ENCODE peak calls at places on chromosomes 3 and 15, in five cellular contexts. One of them, this sample, is unnamed. For H3K4me1, the result is how much of the 10 kb centered on the place peaks cover.

GRCh38 chr3:197430961-197431910 is 124.5 kb downstream of the BDH1 start:
- DNase-seq in tibial artery: no peak
- DNase-seq in hepatocyte: no peak
- DNase-seq in PC-3: no peak
- DNase-seq in left ventricle myocardium inferior: no peak
- DNase-seq in this sample: peak

GRCh38 chr15:44066211-44066827 is 128.8 kb downstream of the FRMD5 start:
- DNase-seq in tibial artery: no peak
- DNase-seq in PC-3: peak
- DNase-seq in left ventricle myocardium inferior: no peak
- DNase-seq in hepatocyte: peak
- DNase-seq in this sample: peak

GRCh38 chr3:30586091-30586805 is 20.2 kb upstream of the TGFBR2 start:
- DNase-seq in left ventricle myocardium inferior: no peak
- DNase-seq in PC-3: peak
- DNase-seq in hepatocyte: no peak
- DNase-seq in tibial artery: no peak
- DNase-seq in this sample: no peak

GRCh38 chr15:85583404-85584390 is 203.3 kb downstream of the AKAP13 start:
- DNase-seq in tibial artery: no peak
- DNase-seq in PC-3: peak
- DNase-seq in hepatocyte: no peak
- DNase-seq in left ventricle myocardium inferior: peak
- DNase-seq in this sample: peak

GRCh38 chr15:55168350-55168974 is 28.3 kb downstream of the RSL24D1 start:
- DNase-seq in hepatocyte: peak
- DNase-seq in PC-3: peak
- DNase-seq in tibial artery: peak
- DNase-seq in left ventricle myocardium inferior: no peak
- DNase-seq in this sample: peak

GRCh38 chr3:30518872-30519271 is 87.5 kb upstream of the TGFBR2 start:
- DNase-seq in left ventricle myocardium inferior: no peak
- DNase-seq in hepatocyte: no peak
- DNase-seq in tibial artery: no peak
- DNase-seq in PC-3: no peak
- DNase-seq in this sample: peak

GRCh38 chr15:85030301-85031049 is 48.8 kb downstream of the PDE8A start:
- DNase-seq in tibial artery: no peak
- DNase-seq in left ventricle myocardium inferior: no peak
- DNase-seq in hepatocyte: peak
- DNase-seq in PC-3: peak
- DNase-seq in this sample: no peak

GRCh38 chr15:57401546-57401945 is 25.2 kb downstream of the CGNL1 start:
- DNase-seq in left ventricle myocardium inferior: no peak
- DNase-seq in hepatocyte: no peak
- DNase-seq in PC-3: no peak
- DNase-seq in tibial artery: no peak
- DNase-seq in this sample: peak

GRCh38 chr15:63909819-63910437 is 76.2 kb upstream of the HERC1 start:
- DNase-seq in left ventricle myocardium inferior: no peak
- DNase-seq in hepatocyte: peak
- DNase-seq in PC-3: no peak
- DNase-seq in tibial artery: no peak
- DNase-seq in this sample: peak

GRCh38 chr15:72237286-72238224 is 6.6 kb upstream of the PKM start:
- DNase-seq in tibial artery: peak
- DNase-seq in PC-3: peak
- DNase-seq in hepatocyte: peak
- DNase-seq in left ventricle myocardium inferior: no peak
- DNase-seq in this sample: peak

GRCh38 chr3:184546252-184546651 is 15.3 kb upstream of the EPHB3 start:
- DNase-seq in tibial artery: peak
- DNase-seq in hepatocyte: no peak
- DNase-seq in PC-3: no peak
- DNase-seq in left ventricle myocardium inferior: no peak
- DNase-seq in this sample: no peak

GRCh38 chr3:13427662-13428603 is 7.8 kb upstream of the NUP210 start:
- DNase-seq in PC-3: no peak
- DNase-seq in left ventricle myocardium inferior: no peak
- DNase-seq in hepatocyte: no peak
- DNase-seq in tibial artery: no peak
- DNase-seq in this sample: no peak

GRCh38 chr3:9826815-9827574 is 16.8 kb downstream of the RPUSD3 start:
- DNase-seq in hepatocyte: no peak
- DNase-seq in left ventricle myocardium inferior: no peak
- DNase-seq in PC-3: peak
- DNase-seq in tibial artery: no peak
- DNase-seq in this sample: no peak

GRCh38 chr3:22475665-22476064 is 724.7 kb upstream of the ZNF385D start:
- DNase-seq in hepatocyte: no peak
- DNase-seq in PC-3: peak
- DNase-seq in tibial artery: no peak
- DNase-seq in left ventricle myocardium inferior: no peak
- DNase-seq in this sample: no peak

GRCh38 chr3:154510780-154511179 is 80.8 kb upstream of the GPR149 start:
- DNase-seq in PC-3: no peak
- DNase-seq in hepatocyte: no peak
- DNase-seq in left ventricle myocardium inferior: no peak
- DNase-seq in tibial artery: no peak
- DNase-seq in this sample: no peak

GRCh38 chr3:174409085-174409743 is 449.9 kb upstream of the NAALADL2 start:
- DNase-seq in tibial artery: no peak
- DNase-seq in left ventricle myocardium inferior: no peak
- DNase-seq in PC-3: peak
- DNase-seq in hepatocyte: no peak
- DNase-seq in this sample: no peak

GRCh38 chr3:174414902-174415301 is 444.2 kb upstream of the NAALADL2 start:
- DNase-seq in PC-3: no peak
- DNase-seq in left ventricle myocardium inferior: no peak
- DNase-seq in hepatocyte: no peak
- DNase-seq in tibial artery: no peak
- DNase-seq in this sample: no peak

GRCh38 chr3:174417568-174417967 is 441.6 kb upstream of the NAALADL2 start:
- DNase-seq in PC-3: no peak
- DNase-seq in hepatocyte: no peak
- DNase-seq in tibial artery: no peak
- DNase-seq in left ventricle myocardium inferior: no peak
- DNase-seq in this sample: no peak

GRCh38 chr3:174408310-174408709 is 450.8 kb upstream of the NAALADL2 start:
- DNase-seq in tibial artery: no peak
- DNase-seq in left ventricle myocardium inferior: no peak
- DNase-seq in PC-3: peak
- DNase-seq in hepatocyte: no peak
- DNase-seq in this sample: peak

GRCh38 chr3:174413057-174413912 is 445.8 kb upstream of the NAALADL2 start:
- DNase-seq in PC-3: no peak
- DNase-seq in left ventricle myocardium inferior: no peak
- DNase-seq in tibial artery: no peak
- DNase-seq in hepatocyte: no peak
- DNase-seq in this sample: no peak
- H3K27ac ChIP-seq in PC-3: no peak
- H3K27ac ChIP-seq in left ventricle myocardium inferior: no peak
- H3K27ac ChIP-seq in tibial artery: no peak
- H3K27ac ChIP-seq in hepatocyte: peak
- H3K27ac ChIP-seq in this sample: no peak

DNA sequence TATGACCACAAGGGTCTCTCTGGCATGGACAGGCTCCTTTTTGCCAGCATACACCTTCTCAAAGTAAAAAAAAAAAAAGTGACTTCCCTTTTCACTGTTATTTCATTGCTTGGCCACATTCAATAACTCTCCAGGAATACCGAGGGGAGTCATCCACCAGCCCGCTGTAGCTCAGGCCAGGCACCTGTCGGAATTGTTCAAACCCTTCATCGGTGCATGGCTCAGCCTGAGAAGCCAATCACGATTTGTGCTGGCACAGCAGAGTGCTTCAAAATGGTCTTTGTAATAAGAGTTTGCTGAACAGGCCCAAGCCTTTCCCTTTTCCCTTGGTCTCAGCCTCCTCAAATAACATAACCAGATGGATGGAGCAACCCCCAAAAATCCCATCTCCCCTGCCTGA is 145.4 kb downstream of the PDZRN3 start:
- DNase-seq in left ventricle myocardium inferior: no peak
- DNase-seq in hepatocyte: no peak
- DNase-seq in tibial artery: no peak
- DNase-seq in PC-3: no peak
- DNase-seq in this sample: no peak
- H3K4me1 ChIP-seq in left ventricle myocardium inferior: under half
- H3K4me1 ChIP-seq in hepatocyte: under half
- H3K4me1 ChIP-seq in tibial artery: under half
- H3K4me1 ChIP-seq in PC-3: under half
- H3K4me1 ChIP-seq in this sample: under half

GRCh38 chr3:195806211-195806915 is 5.4 kb downstream of the MUC4 start:
- DNase-seq in hepatocyte: peak
- DNase-seq in PC-3: no peak
- DNase-seq in tibial artery: no peak
- DNase-seq in left ventricle myocardium inferior: no peak
- DNase-seq in this sample: no peak
- H3K27ac ChIP-seq in hepatocyte: no peak
- H3K27ac ChIP-seq in PC-3: no peak
- H3K27ac ChIP-seq in tibial artery: no peak
- H3K27ac ChIP-seq in left ventricle myocardium inferior: peak
- H3K27ac ChIP-seq in this sample: no peak

DNA sequence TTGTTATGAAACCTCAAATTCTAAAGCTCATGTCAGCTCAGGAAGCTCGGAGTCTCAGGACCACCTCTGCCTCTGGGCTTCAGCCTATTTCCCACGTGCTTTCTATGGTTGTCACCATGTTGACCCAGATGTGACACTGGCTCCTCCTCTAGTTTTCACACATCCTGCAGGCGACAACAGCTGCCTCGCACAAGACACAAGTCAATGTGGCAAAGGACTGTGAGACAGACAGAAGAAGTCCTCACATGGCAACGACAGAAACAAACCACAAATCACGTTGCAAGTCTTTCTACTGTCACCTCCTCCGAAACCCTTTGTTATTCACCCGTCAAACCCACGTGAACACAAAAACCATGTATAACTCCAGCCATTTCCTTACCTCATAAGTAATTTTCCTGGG is 194.5 kb downstream of the MEX3B start:
- DNase-seq in tibial artery: no peak
- DNase-seq in hepatocyte: no peak
- DNase-seq in PC-3: no peak
- DNase-seq in left ventricle myocardium inferior: no peak
- DNase-seq in this sample: no peak
- H3K4me1 ChIP-seq in tibial artery: under half
- H3K4me1 ChIP-seq in hepatocyte: under half
- H3K4me1 ChIP-seq in PC-3: under half
- H3K4me1 ChIP-seq in left ventricle myocardium inferior: under half
- H3K4me1 ChIP-seq in this sample: under half

GRCh38 chr15:101567089-101567488 is 77.6 kb upstream of the PCSK6 start:
- DNase-seq in left ventricle myocardium inferior: peak
- DNase-seq in tibial artery: no peak
- DNase-seq in hepatocyte: no peak
- DNase-seq in PC-3: no peak
- DNase-seq in this sample: no peak
- H3K27ac ChIP-seq in left ventricle myocardium inferior: no peak
- H3K27ac ChIP-seq in tibial artery: no peak
- H3K27ac ChIP-seq in hepatocyte: no peak
- H3K27ac ChIP-seq in PC-3: no peak
- H3K27ac ChIP-seq in this sample: no peak

GRCh38 chr15:89042387-89042786 is 45.9 kb upstream of the ABHD2 start:
- DNase-seq in tibial artery: no peak
- DNase-seq in PC-3: no peak
- DNase-seq in left ventricle myocardium inferior: no peak
- DNase-seq in hepatocyte: no peak
- DNase-seq in this sample: no peak

GRCh38 chr15:89043031-89044002 is 44.9 kb upstream of the ABHD2 start:
- DNase-seq in tibial artery: no peak
- DNase-seq in PC-3: no peak
- DNase-seq in hepatocyte: no peak
- DNase-seq in left ventricle myocardium inferior: no peak
- DNase-seq in this sample: no peak

GRCh38 chr15:89035658-89036057 is 52.6 kb upstream of the ABHD2 start:
- DNase-seq in PC-3: no peak
- DNase-seq in hepatocyte: no peak
- DNase-seq in left ventricle myocardium inferior: no peak
- DNase-seq in tibial artery: no peak
- DNase-seq in this sample: no peak

GRCh38 chr15:89038146-89038545 is 50.1 kb upstream of the ABHD2 start:
- DNase-seq in PC-3: no peak
- DNase-seq in left ventricle myocardium inferior: no peak
- DNase-seq in tibial artery: no peak
- DNase-seq in hepatocyte: no peak
- DNase-seq in this sample: no peak

GRCh38 chr15:89041507-89041906 is 46.7 kb upstream of the ABHD2 start:
- DNase-seq in left ventricle myocardium inferior: no peak
- DNase-seq in tibial artery: no peak
- DNase-seq in hepatocyte: no peak
- DNase-seq in PC-3: no peak
- DNase-seq in this sample: no peak
- H3K4me1 ChIP-seq in left ventricle myocardium inferior: under half
- H3K4me1 ChIP-seq in tibial artery: under half
- H3K4me1 ChIP-seq in hepatocyte: under half
- H3K4me1 ChIP-seq in PC-3: under half
- H3K4me1 ChIP-seq in this sample: under half

GRCh38 chr15:60412807-60413597 is 15.2 kb upstream of the ANXA2 start:
- DNase-seq in tibial artery: no peak
- DNase-seq in PC-3: no peak
- DNase-seq in hepatocyte: no peak
- DNase-seq in left ventricle myocardium inferior: no peak
- DNase-seq in this sample: no peak
- H3K27ac ChIP-seq in tibial artery: peak
- H3K27ac ChIP-seq in PC-3: peak
- H3K27ac ChIP-seq in hepatocyte: peak
- H3K27ac ChIP-seq in left ventricle myocardium inferior: peak
- H3K27ac ChIP-seq in this sample: no peak

GRCh38 chr15:52183562-52184173 is 7.5 kb downstream of the GNB5 start:
- DNase-seq in PC-3: peak
- DNase-seq in hepatocyte: peak
- DNase-seq in tibial artery: no peak
- DNase-seq in left ventricle myocardium inferior: no peak
- DNase-seq in this sample: peak
- H3K4me1 ChIP-seq in PC-3: under half
- H3K4me1 ChIP-seq in hepatocyte: under half
- H3K4me1 ChIP-seq in tibial artery: under half
- H3K4me1 ChIP-seq in left ventricle myocardium inferior: under half
- H3K4me1 ChIP-seq in this sample: under half

GRCh38 chr3:126527006-126527405 is 3.1 kb downstream of the CHST13 start:
- DNase-seq in hepatocyte: no peak
- DNase-seq in PC-3: no peak
- DNase-seq in left ventricle myocardium inferior: no peak
- DNase-seq in tibial artery: no peak
- DNase-seq in this sample: no peak
- H3K27ac ChIP-seq in hepatocyte: no peak
- H3K27ac ChIP-seq in PC-3: no peak
- H3K27ac ChIP-seq in left ventricle myocardium inferior: no peak
- H3K27ac ChIP-seq in tibial artery: no peak
- H3K27ac ChIP-seq in this sample: no peak